ENCODE peak calls at places on chromosomes 4 and X, in ten cellular contexts. J is dorsolateral prefrontal cortex; G is NCI-H2029 treated with DMSO at 0.1 percent for 48 hours; L is stimulated activated CD4-positive, alpha-beta T cell treated with anti-CD3 and anti-CD28 coated beads, Interleukin-15, amount 100 ng/mL, for 1 hour; Y is cardiac fibroblast; V is Caki2; M is DMS79 treated with DMSO at 0.1 percent for 48 hours; H is HFF-Myc; P is effector memory CD4-positive, alpha-beta T cell; U is left colon. I is an unnamed sample.

GRCh38 chr4:128384091-128384520 is 96.5 kb upstream of the PGRMC2 start:
- DNase-seq in U (no peak), Y (peak), G (no peak), M (no peak), P (no peak), H (no peak), J (no peak), L (no peak), V (no peak), I (no peak)

GRCh38 chrX:68421651-68422050 is 11.6 kb downstream of the OPHN1 start:
- DNase-seq in J (no peak), P (no peak), V (no peak), Y (no peak), H (no peak), L (no peak), U (no peak), M (no peak), G (no peak), I (no peak)

GRCh38 chrX:138791551-138791950 is 80.0 kb upstream of the FGF13 start:
- DNase-seq in V (no peak), L (no peak), H (no peak), M (no peak), Y (no peak), G (no peak), J (no peak), U (no peak), P (no peak), I (no peak)

GRCh38 chr4:152106781-152107321 is 346.0 kb upstream of the GATB start:
- DNase-seq in J (no peak), G (no peak), L (no peak), V (no peak), U (no peak), P (no peak), H (no peak), Y (peak), M (no peak), I (no peak)

GRCh38 chrX:8823698-8824097 is 22.5 kb upstream of the FAM9A start:
- DNase-seq in L (no peak), J (no peak), U (no peak), P (no peak), Y (no peak), H (no peak), V (no peak), M (no peak), G (no peak), I (no peak)

GRCh38 chr4:81130569-81130968 is 84.5 kb downstream of the PRKG2 start:
- DNase-seq in H (no peak), J (no peak), U (no peak), Y (no peak), L (no peak), V (no peak), M (no peak), P (no peak), G (no peak), I (no peak)

GRCh38 chr4:47084111-47084510 is 52.7 kb downstream of the GABRB1 start:
- DNase-seq in J (no peak), Y (no peak), P (no peak), H (no peak), V (no peak), M (no peak), L (no peak), U (no peak), G (no peak), I (no peak)

GRCh38 chr4:10164877-10165283 is 48.3 kb upstream of the WDR1 start:
- DNase-seq in U (peak), V (no peak), G (no peak), P (no peak), Y (peak), J (peak), L (no peak), H (no peak), M (peak), I (no peak)